ENCODE peak calls at places on chromosomes 3 and 15, in four cellular contexts. G, U, K and B are unnamed samples.
A peak's percentile ranks its signal among the peaks of the same experiment; 100 is the strongest.

GRCh38 chr3:156681003-156681402 is 6.6 kb downstream of the TIPARP start:
- DNase-seq in G (no peak), K (peak; percentile 34), U (no peak), B (no peak)

GRCh38 chr15:63947228-63947627 is 99.1 kb downstream of the DAPK2 start:
- DNase-seq in G (no peak), U (no peak), K (no peak), B (no peak)

GRCh38 chr3:190514163-190515153 is 573 bp downstream of the IL1RAP start:
- DNase-seq in G (no peak), K (peak; percentile 45), U (peak; percentile 30), B (peak; percentile 23)

GRCh38 chr3:54936561-54936960 is 8.7 kb upstream of the LRTM1 start:
- DNase-seq in G (no peak), U (no peak), K (no peak), B (no peak)

GRCh38 chr15:35481992-35482391 is 64.0 kb downstream of the DPH6 start:
- DNase-seq in G (no peak), K (no peak), U (peak; percentile 36), B (no peak)

GRCh38 chr15:56613826-56614225 is 119.5 kb downstream of the ZNF280D start:
- DNase-seq in G (no peak), U (no peak), K (no peak), B (no peak)

GRCh38 chr3:127779747-127780146 is 42.6 kb downstream of the MGLL start:
- DNase-seq in G (no peak), U (no peak), K (no peak), B (peak; percentile 70)

GRCh38 chr15:72070817-72071447 is 47.0 kb downstream of the MYO9A start:
- DNase-seq in U (no peak), G (no peak), K (no peak), B (no peak)

GRCh38 chr3:177523991-177524438 is 326.7 kb upstream of the TBL1XR1 start:
- DNase-seq in U (no peak), K (no peak), G (no peak), B (no peak)

GRCh38 chr3:10169000-10169496 is 4.3 kb downstream of the IRAK2 start:
- DNase-seq in U (no peak), K (no peak), G (no peak), B (no peak)

GRCh38 chr3:129211772-129212171 is 28.1 kb upstream of the CNBP start:
- DNase-seq in U (peak; percentile 90), K (peak; percentile 85), G (peak; percentile 5), B (peak; percentile 86)

GRCh38 chr3:31253782-31254181 is 278.9 kb upstream of the STT3B start:
- DNase-seq in G (no peak), U (no peak), K (no peak), B (no peak)

GRCh38 chr3:17640466-17640865 is 102.0 kb downstream of the TBC1D5 start:
- DNase-seq in U (no peak), K (no peak), G (no peak), B (no peak)

GRCh38 chr15:30917675-30918074 is 14.0 kb downstream of the FAN1 start:
- DNase-seq in K (no peak), G (no peak), U (no peak), B (no peak)

GRCh38 chr15:50315814-50316630 is 39.0 kb downstream of the GABPB1 start:
- DNase-seq in G (no peak), K (no peak), U (peak; percentile 43), B (no peak)

GRCh38 chr3:3189961-3190360 is 10.5 kb upstream of the CRBN start:
- DNase-seq in K (no peak), G (no peak), U (no peak), B (no peak)

GRCh38 chr3:120477826-120478225 is 27.0 kb upstream of the FSTL1 start:
- DNase-seq in G (no peak), U (no peak), K (no peak), B (no peak)